ENCODE peak calls at places on chromosome 21, in eight cellular contexts. X is IMR-90, T is endothelial cell of umbilical vein, G is HepG2, J is PC-3, C is colonic mucosa, L is fibroblast of lung, M is mesendoderm. Z is an unnamed sample.

GRCh38 chr21:18722193-18722592 is 318.6 kb upstream of the TMPRSS15 start:
- DNase-seq in X (no peak), T (no peak), G (no peak), J (no peak), C (no peak), L (no peak), M (no peak), Z (no peak)

GRCh38 chr21:38930838-38931237 is 125.1 kb downstream of the ETS2 start:
- DNase-seq in X (peak; percentile 74), T (no peak), G (no peak), J (no peak), C (no peak), L (no peak), M (no peak), Z (no peak)

GRCh38 chr21:21714396-21714795 is 716.2 kb downstream of the NCAM2 start:
- DNase-seq in X (peak; percentile 82), T (no peak), G (no peak), J (peak; percentile 5), C (no peak), L (peak; percentile 95), M (peak; percentile 7), Z (no peak)

GRCh38 chr21:38326899-38327298 is 70.1 kb downstream of the KCNJ15 start:
- DNase-seq in X (no peak), T (no peak), G (no peak), J (no peak), C (no peak), L (no peak), M (no peak), Z (no peak)

GRCh38 chr21:32624726-32625125 is 12.5 kb upstream of the CFAP298 start:
- DNase-seq in X (peak; percentile 6), T (no peak), G (no peak), J (peak; percentile 57), C (no peak), L (peak; percentile 84), M (no peak), Z (no peak)

GRCh38 chr21:36700961-36701911 is 2.3 kb downstream of the SIM2 start:
- DNase-seq in X (no peak), T (no peak), G (no peak), J (peak; percentile 57), C (no peak), L (no peak), M (peak; percentile 56), Z (no peak)

GRCh38 chr21:29025328-29025713 is 853 bp downstream of the USP16 start:
- DNase-seq in X (peak; percentile 22), T (no peak), G (no peak), J (peak; percentile 39), C (no peak), L (peak; percentile 26), M (peak; percentile 23), Z (peak; percentile 43)

GRCh38 chr21:26954591-26955214 is 12.2 kb downstream of the ADAMTS5 start:
- DNase-seq in X (no peak), T (no peak), G (no peak), J (no peak), C (no peak), L (no peak), M (no peak), Z (no peak)

GRCh38 chr21:41133896-41134522 is 34.0 kb upstream of the BACE2 start:
- DNase-seq in X (peak; percentile 54), T (peak; percentile 39), G (peak; percentile 49), J (peak; percentile 53), C (no peak), L (peak; percentile 52), M (peak; percentile 60), Z (peak; percentile 68)

GRCh38 chr21:41167348-41168342 is at the start of gene BACE2:
- DNase-seq in X (peak; percentile 68), T (peak; percentile 72), G (no peak), J (peak; percentile 74), C (peak; percentile 88), L (peak; percentile 79), M (peak; percentile 80), Z (no peak)

GRCh38 chr21:41164981-41165650 is 2.8 kb upstream of the BACE2 start:
- DNase-seq in X (peak; percentile 58), T (peak; percentile 82), G (peak; percentile 5), J (peak; percentile 99), C (peak; percentile 80), L (peak; percentile 79), M (no peak), Z (no peak)

GRCh38 chr21:16956824-16957223 is 556.0 kb upstream of the CXADR start:
- DNase-seq in X (no peak), T (no peak), G (no peak), J (no peak), C (no peak), L (no peak), M (no peak), Z (no peak)

DNA sequence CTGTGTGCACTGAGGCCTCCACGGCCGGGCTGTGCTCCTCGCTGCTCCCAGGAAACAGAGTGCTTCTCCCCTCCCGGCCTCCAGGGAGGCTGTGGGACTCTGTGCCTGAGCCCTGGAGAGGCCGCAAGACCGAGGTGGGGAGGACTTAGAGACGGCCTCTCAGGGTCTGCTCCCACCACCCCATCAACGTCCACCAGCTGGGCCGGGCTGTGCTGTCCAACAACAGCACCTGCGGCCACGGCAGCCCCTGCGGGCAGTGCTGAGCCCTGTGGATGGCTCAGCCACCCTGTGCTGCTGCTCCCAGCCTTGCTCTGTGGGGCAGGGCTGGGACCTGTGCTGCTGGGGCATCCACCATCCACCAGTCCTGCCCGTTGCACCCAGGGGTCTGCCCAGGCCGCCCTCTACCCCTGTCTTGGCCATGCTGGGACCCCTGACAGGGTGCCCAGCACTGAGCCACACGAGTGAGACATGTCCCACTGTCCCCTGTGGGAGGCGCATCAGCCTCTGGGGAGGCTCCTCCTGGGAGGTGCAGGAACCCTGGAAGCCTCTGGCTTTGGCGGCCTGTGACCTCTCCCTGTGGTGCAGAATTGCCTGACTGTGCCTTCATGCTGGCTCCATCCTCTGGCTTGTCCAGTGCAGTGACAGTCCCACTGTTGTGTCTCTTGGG is 31.2 kb upstream of the LRRC3 start:
- DNase-seq in X (no peak), T (no peak), G (no peak), J (no peak), C (no peak), L (no peak), M (no peak), Z (no peak)
- H3K9ac ChIP-seq in X (no peak overlapping the region), T (no peak overlapping the region), G (no peak overlapping the region), J (no peak overlapping the region), C (no peak overlapping the region), L (no peak overlapping the region), M (no peak overlapping the region), Z (no peak overlapping the region)

DNA sequence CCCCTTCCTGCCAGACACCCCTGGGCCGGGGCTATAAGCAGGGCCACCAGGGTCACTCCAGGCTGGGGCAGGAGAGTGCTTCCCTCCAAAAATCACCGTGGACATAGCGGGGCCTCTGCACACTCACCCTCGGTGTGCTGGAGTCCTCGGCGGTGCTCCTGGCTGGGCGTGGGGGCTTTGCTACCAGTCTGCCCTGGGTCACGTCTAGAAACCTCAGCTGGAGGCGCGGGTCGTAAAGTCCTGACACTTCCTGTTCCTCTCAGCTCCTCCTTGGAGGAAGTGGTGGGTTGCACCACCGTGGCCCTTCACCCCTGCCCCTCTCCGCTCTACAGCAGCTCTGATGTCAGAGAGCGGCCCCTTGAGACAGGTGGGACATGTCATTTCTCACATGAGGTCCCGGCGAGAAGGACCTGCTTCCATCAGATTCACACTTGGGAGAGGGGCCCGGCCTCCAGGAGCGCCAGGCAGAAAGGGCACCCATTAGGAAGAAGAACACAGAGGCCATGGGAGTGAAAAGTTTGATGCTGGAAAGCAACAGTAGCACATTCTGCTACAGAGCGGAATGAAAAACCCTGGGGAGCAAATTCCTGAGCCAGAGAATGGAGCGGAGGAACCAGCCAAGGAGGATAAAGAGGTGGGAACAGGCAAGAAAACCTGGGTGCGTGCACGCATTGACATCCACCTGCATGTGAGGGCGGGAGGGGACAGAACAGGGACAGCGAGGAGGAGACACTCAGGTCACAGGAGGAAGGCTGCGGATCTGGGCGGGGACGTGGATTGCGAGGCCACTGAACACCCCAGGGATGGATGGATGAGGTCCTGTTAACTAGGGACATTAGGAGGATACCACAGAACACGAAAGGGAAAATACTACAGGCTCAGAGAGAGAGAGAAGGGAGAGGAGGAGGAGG is at the start of gene ITGB2:
- DNase-seq in X (no peak), T (no peak), G (no peak), J (no peak), C (no peak), L (no peak), M (no peak), Z (peak; percentile 97)
- H3K4me3 ChIP-seq in X (no peak within 1 kb of the TSS), T (no peak within 1 kb of the TSS), G (no peak within 1 kb of the TSS), J (no peak within 1 kb of the TSS), C (peak within 1 kb of the TSS; percentile 37), L (no peak within 1 kb of the TSS), M (no peak within 1 kb of the TSS), Z (peak within 1 kb of the TSS; percentile 94)

GRCh38 chr21:42565886-42566523 is 52.4 kb downstream of the SLC37A1 start:
- DNase-seq in X (no peak), T (no peak), G (no peak), J (no peak), C (no peak), L (no peak), M (no peak), Z (no peak)

GRCh38 chr21:42568377-42568776 is 54.7 kb downstream of the SLC37A1 start:
- DNase-seq in X (no peak), T (no peak), G (no peak), J (no peak), C (no peak), L (no peak), M (no peak), Z (no peak)

GRCh38 chr21:42567861-42568260 is 54.2 kb downstream of the SLC37A1 start:
- DNase-seq in X (no peak), T (no peak), G (no peak), J (no peak), C (no peak), L (no peak), M (no peak), Z (no peak)

GRCh38 chr21:42566524-42567180 is 53.0 kb downstream of the SLC37A1 start:
- DNase-seq in X (no peak), T (no peak), G (no peak), J (no peak), C (no peak), L (no peak), M (no peak), Z (no peak)

DNA sequence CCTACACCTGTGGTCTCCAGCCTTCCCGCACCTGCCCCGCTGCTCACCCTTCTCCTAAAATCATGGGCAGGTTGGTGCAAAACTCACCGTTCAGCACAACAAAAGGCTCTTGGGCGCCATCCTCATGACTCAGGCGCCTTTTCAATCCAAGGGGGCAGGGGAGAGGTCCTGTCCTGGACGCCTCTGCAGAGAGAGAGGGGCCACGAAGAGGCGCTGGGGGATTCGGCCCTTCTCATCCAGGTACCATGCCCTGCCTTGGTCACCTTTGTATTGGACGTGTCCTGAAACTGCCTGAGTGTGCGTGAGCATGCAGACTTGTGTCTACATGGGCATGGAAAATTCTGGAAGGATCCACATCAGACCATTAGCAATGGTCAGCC is 53.5 kb downstream of the SLC37A1 start:
- DNase-seq in X (no peak), T (no peak), G (no peak), J (no peak), C (no peak), L (no peak), M (no peak), Z (no peak)
- H3K4me1 ChIP-seq in X (no peaks in the 10 kb centered on the region), T (no peaks in the 10 kb centered on the region), G (peaks cover 11% of the 10 kb centered on the region), J (no peaks in the 10 kb centered on the region), C (no peaks in the 10 kb centered on the region), L (no peaks in the 10 kb centered on the region), M (no peaks in the 10 kb centered on the region), Z (no peaks in the 10 kb centered on the region)

DNA sequence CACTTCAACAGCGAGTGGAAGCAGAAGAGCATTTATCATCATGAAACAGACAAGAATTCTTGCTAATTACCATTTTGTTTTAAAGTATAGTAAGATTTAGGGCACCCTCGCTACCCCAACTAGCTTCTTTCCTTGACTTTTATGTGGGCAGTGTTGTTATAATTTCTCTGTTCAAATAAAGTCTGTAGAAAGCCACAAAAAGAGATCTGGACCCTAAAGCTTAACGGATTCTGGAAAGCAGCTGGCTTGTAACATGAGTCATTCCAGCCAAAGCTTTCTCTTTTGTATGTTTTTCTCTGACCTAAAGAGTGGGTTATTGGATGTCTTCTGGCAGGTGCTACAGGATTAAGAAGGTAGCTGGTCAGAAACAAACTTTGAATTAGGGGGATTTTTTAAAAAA is 37.4 kb downstream of the RUNX1 start:
- DNase-seq in X (peak; percentile 70), T (no peak), G (no peak), J (peak; percentile 40), C (no peak), L (peak; percentile 67), M (no peak), Z (no peak)
- H3K9ac ChIP-seq in X (no peak overlapping the region), T (no peak overlapping the region), G (no peak overlapping the region), J (no peak overlapping the region), C (no peak overlapping the region), L (no peak overlapping the region), M (no peak overlapping the region), Z (no peak overlapping the region)